ENCODE peak calls at places on chromosomes 3 and 15, in seven cellular contexts. F is HL-60, U is GM23338, J is prostate gland, E is GM12878, L is stomach, D is spleen. R is an unnamed sample.

GRCh38 chr3:184459355-184459754 is 79.5 kb downstream of the CHRD start:
- DNase-seq in F (no peak), U (no peak), J (no peak), E (no peak), L (peak; percentile 9), D (no peak), R (no peak)

GRCh38 chr3:187210555-187211327 is 13.5 kb downstream of the RTP1 start:
- DNase-seq in F (no peak), U (peak; percentile 72), J (no peak), E (no peak), L (no peak), D (no peak), R (peak; percentile 41)

GRCh38 chr15:73317651-73318462 is 50.9 kb downstream of the HCN4 start:
- DNase-seq in F (no peak), U (no peak), J (no peak), E (no peak), L (no peak), D (peak; percentile 41), R (no peak)

GRCh38 chr3:161975201-161975600 is 478.6 kb downstream of the OTOL1 start:
- DNase-seq in F (no peak), U (no peak), J (no peak), E (no peak), L (no peak), D (no peak), R (no peak)

GRCh38 chr3:96169111-96169510 is 645.3 kb upstream of the EPHA6 start:
- DNase-seq in F (no peak), U (peak; percentile 1), J (no peak), E (no peak), L (no peak), D (no peak), R (no peak)

GRCh38 chr3:3089017-3089416 is 21.2 kb downstream of the IL5RA start:
- DNase-seq in F (peak; percentile 21), U (no peak), J (no peak), E (peak; percentile 71), L (no peak), D (no peak), R (no peak)

GRCh38 chr3:126402666-126403302 is 8.1 kb downstream of the CFAP100 start:
- DNase-seq in F (no peak), U (no peak), J (no peak), E (no peak), L (peak; percentile 16), D (peak; percentile 45), R (no peak)

GRCh38 chr15:31325432-31325975 is 1.1 kb upstream of the KLF13 start:
- DNase-seq in F (no peak), U (peak; percentile 60), J (peak; percentile 66), E (no peak), L (peak; percentile 64), D (peak; percentile 96), R (no peak)

GRCh38 chr15:91790826-91791225 is 62.7 kb upstream of the SLCO3A1 start:
- DNase-seq in F (no peak), U (no peak), J (no peak), E (no peak), L (no peak), D (no peak), R (no peak)

GRCh38 chr15:28783466-28783865 is 65.0 kb downstream of the GOLGA6L7 start:
- DNase-seq in F (no peak), U (no peak), J (no peak), E (no peak), L (no peak), D (no peak), R (no peak)

GRCh38 chr3:195872800-195873199 is 35.6 kb downstream of the TNK2 start:
- DNase-seq in F (no peak), U (no peak), J (no peak), E (no peak), L (no peak), D (no peak), R (no peak)

GRCh38 chr15:85751731-85752421 is 42.8 kb downstream of the KLHL25 start:
- DNase-seq in F (no peak), U (peak; percentile 77), J (no peak), E (no peak), L (peak; percentile 17), D (peak; percentile 67), R (peak; percentile 7)

DNA sequence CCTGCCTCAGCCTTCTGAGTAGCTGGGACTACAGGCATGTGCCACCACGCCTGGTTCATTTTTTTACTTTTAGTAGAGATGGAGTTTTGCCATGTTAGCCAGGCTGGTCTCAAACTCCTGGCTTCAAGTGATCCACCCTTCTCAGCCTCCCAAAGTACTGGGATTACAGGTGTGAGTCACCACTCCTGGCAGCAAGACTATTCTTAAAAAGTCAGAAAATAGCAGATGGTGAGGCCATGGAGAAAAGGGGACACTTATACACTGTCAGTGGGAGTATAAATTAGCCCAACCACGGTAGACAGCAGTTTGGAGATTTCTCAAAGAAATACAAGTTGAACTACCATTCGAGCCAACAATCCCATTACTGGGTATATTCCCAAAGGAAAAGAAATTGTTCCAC is 603.3 kb upstream of the TBL1XR1 start:
- DNase-seq in F (no peak), U (no peak), J (no peak), E (no peak), L (no peak), D (no peak), R (no peak)
- H3K4me3 ChIP-seq in F (no peak overlapping the region), U (no peak overlapping the region), J (no peak overlapping the region), E (no peak overlapping the region), L (no peak overlapping the region), D (no peak overlapping the region), R (no peak overlapping the region)

GRCh38 chr3:46089237-46090011 is 62.1 kb upstream of the XCR1 start:
- DNase-seq in F (peak; percentile 99), U (no peak), J (no peak), E (peak; percentile 78), L (peak; percentile 48), D (peak; percentile 91), R (no peak)
- TF ChIP-seq POLR2AphosphoS5 in F (no peak), U (no peak), J (no peak), E (no peak), L (peak; percentile 70), D (peak; percentile 63), R (no peak)

GRCh38 chr3:64266983-64267382 is 41.7 kb upstream of the PRICKLE2 start:
- DNase-seq in F (no peak), U (no peak), J (no peak), E (no peak), L (no peak), D (no peak), R (no peak)
- H3K4me3 ChIP-seq in F (no peak overlapping the region), U (peak overlapping the region; percentile 62), J (peak overlapping the region; percentile 55), E (no peak overlapping the region), L (peak overlapping the region; percentile 63), D (no peak overlapping the region), R (peak overlapping the region; percentile 75)

DNA sequence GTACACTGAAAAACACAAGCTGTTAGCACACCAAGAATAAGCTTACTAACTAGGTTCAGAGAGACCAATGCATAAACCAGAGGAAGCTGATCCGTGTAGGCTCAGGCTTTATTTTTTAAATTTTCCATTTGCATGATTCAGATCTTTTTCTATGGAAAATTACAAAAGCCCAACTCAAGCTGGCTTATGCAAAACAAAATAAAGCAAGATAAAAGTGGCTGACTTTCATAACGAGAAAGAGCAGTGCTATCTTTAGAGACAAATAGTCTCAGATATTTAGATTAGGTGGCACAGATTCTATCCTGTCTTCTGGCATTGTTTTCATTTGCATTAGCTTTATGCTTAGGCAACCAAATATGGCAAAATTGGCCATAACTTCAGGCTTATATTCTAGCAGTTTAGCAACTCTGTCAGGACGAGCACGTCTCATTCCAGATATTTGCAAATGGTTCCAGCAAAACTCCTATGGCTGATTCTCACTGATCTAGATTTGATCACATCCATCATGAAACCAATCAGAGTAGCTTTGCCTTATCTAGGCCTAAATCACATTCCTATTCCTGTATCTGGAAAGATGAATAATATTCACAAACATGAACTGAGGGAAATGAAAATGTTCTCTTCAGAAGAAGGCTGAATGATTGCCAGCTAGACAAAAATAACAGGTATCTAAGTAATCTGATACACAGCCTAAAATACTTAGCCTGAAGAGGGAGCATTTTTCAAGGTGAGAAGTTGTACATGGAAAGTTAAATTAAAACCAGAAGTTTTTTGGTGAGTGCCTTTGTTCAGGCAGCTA is 216.4 kb upstream of the DPPA4 start:
- DNase-seq in F (no peak), U (peak; percentile 19), J (no peak), E (no peak), L (no peak), D (no peak), R (no peak)
- TF ChIP-seq POLR2AphosphoS5 in F (no peak), U (no peak), J (no peak), E (no peak), L (no peak), D (no peak), R (no peak)

GRCh38 chr3:99829844-99830243 is 12.2 kb downstream of the CMSS1 start:
- DNase-seq in F (no peak), U (no peak), J (no peak), E (no peak), L (no peak), D (no peak), R (no peak)
- H3K4me3 ChIP-seq in F (no peak overlapping the region), U (no peak overlapping the region), J (no peak overlapping the region), E (no peak overlapping the region), L (no peak overlapping the region), D (no peak overlapping the region), R (no peak overlapping the region)

DNA sequence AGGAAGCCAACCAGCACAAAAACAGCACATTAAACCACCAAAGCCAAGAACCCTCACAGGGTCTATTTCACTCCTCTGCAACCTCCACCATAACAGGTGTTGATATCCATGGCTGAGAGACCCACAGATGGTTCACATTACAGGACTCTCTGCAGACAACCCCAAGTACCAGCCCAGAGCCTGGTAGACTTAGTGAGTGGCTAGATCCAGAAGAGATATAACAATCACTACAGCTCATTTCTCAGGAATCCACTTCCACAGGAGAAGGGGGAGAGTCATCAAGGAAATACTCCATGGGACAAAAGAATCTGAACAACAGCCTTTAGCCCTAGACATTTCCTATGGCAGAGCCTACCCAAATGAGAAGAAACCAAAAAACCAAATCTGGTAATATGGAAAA is 168.1 kb upstream of the CD96 start:
- DNase-seq in F (no peak), U (no peak), J (no peak), E (no peak), L (no peak), D (no peak), R (no peak)
- TF ChIP-seq POLR2AphosphoS5 in F (no peak), U (no peak), J (no peak), E (no peak), L (no peak), D (no peak), R (no peak)

GRCh38 chr3:17605032-17605431 is 137.4 kb downstream of the TBC1D5 start:
- DNase-seq in F (no peak), U (no peak), J (no peak), E (no peak), L (no peak), D (no peak), R (no peak)
- H3K4me3 ChIP-seq in F (no peak overlapping the region), U (no peak overlapping the region), J (no peak overlapping the region), E (no peak overlapping the region), L (no peak overlapping the region), D (no peak overlapping the region), R (no peak overlapping the region)

DNA sequence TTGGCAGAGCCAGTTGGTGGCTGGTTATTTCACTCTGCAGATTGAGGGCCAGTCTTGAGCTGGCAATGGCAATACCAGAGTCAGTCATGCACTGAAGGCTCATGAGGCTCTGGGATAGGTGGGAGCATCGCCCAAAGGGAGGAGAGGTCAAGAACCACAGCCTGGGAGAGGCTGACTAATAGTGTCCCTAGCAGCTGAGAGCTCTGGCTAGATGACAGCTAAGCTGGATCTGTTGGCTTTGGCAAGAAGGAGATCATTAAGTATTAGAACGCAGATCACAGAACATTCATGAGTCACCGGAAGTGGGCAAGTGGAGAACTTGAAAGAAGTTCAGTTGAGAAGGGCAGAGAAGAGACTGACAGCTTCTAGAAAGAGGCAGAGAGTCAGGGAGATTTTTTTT is 521.1 kb downstream of the NR2F2 start:
- DNase-seq in F (no peak), U (no peak), J (no peak), E (no peak), L (no peak), D (no peak), R (no peak)
- TF ChIP-seq POLR2AphosphoS5 in F (no peak), U (no peak), J (no peak), E (no peak), L (no peak), D (no peak), R (no peak)

R was measured in breast epithelium.